ENCODE peak calls at places on chromosome 15, in six cellular contexts. N is MM.1S; O is stomach; D is cardiac muscle cell; Q is breast epithelium; U is CD8-positive, alpha-beta memory T cell. R is an unnamed sample. For H3K9me3, the result is how much of the 10 kb centered on the place peaks cover.

GRCh38 chr15:100002787-100003536 is 269.7 kb upstream of the LYSMD4 start:
- DNase-seq in N (no peak), O (no peak), D (no peak), Q (no peak), U (no peak), R (no peak)

GRCh38 chr15:66461917-66462316 is 35.6 kb downstream of the SNAPC5 start:
- DNase-seq in N (no peak), O (no peak), D (no peak), Q (no peak), U (no peak), R (no peak)

GRCh38 chr15:52805351-52806283 is 15.5 kb upstream of the ONECUT1 start:
- DNase-seq in N (no peak), O (no peak), D (no peak), Q (no peak), U (no peak), R (no peak)

GRCh38 chr15:48579945-48580671 is 65.4 kb downstream of the FBN1 start:
- DNase-seq in N (no peak), O (no peak), D (no peak), Q (no peak), U (no peak), R (no peak)

GRCh38 chr15:50828610-50829206 is 63.2 kb upstream of the SPPL2A start:
- DNase-seq in N (no peak), O (no peak), D (no peak), Q (no peak), U (no peak), R (no peak)

GRCh38 chr15:88834211-88834812 is 31.1 kb downstream of the ACAN start:
- DNase-seq in N (peak), O (peak), D (peak), Q (no peak), U (peak), R (no peak)

GRCh38 chr15:70215951-70216350 is 118.2 kb upstream of the TLE3 start:
- DNase-seq in N (no peak), O (no peak), D (no peak), Q (no peak), U (no peak), R (no peak)

GRCh38 chr15:60077581-60078359 is 73.7 kb downstream of the FOXB1 start:
- DNase-seq in N (no peak), O (no peak), D (no peak), Q (no peak), U (no peak), R (no peak)

GRCh38 chr15:34815836-34816235 is 20.5 kb upstream of the ACTC1 start:
- DNase-seq in N (no peak), O (no peak), D (no peak), Q (no peak), U (no peak), R (no peak)

GRCh38 chr15:29612096-29612495 is 210.2 kb downstream of the TJP1 start:
- DNase-seq in N (no peak), O (no peak), D (no peak), Q (no peak), U (no peak), R (no peak)

GRCh38 chr15:81292516-81293001 is 31.4 kb downstream of the STARD5 start:
- DNase-seq in N (no peak), O (no peak), D (no peak), Q (no peak), U (peak), R (peak)

GRCh38 chr15:86009727-86010126 is 69.9 kb upstream of the AGBL1 start:
- DNase-seq in N (no peak), O (no peak), D (no peak), Q (no peak), U (no peak), R (no peak)

GRCh38 chr15:55799287-55800212 is 56.6 kb upstream of the PRTG start:
- DNase-seq in N (no peak), O (peak), D (peak), Q (no peak), U (no peak), R (no peak)

GRCh38 chr15:78012643-78013077 is 64.9 kb downstream of the TBC1D2B start:
- DNase-seq in N (no peak), O (peak), D (no peak), Q (no peak), U (no peak), R (no peak)

GRCh38 chr15:40756938-40757337 is 1.9 kb upstream of the RMDN3 start:
- DNase-seq in N (no peak), O (no peak), D (no peak), Q (no peak), U (no peak), R (no peak)

GRCh38 chr15:67322481-67322880 is 67.9 kb downstream of the IQCH start:
- DNase-seq in N (no peak), O (no peak), D (no peak), Q (no peak), U (no peak), R (no peak)

GRCh38 chr15:51726302-51727073 is 11.0 kb downstream of the LYSMD2 start:
- DNase-seq in N (no peak), O (no peak), D (peak), Q (no peak), U (no peak), R (no peak)

GRCh38 chr15:63474810-63475316 is 29.5 kb upstream of the USP3 start:
- DNase-seq in N (peak), O (peak), D (no peak), Q (no peak), U (no peak), R (no peak)

DNA sequence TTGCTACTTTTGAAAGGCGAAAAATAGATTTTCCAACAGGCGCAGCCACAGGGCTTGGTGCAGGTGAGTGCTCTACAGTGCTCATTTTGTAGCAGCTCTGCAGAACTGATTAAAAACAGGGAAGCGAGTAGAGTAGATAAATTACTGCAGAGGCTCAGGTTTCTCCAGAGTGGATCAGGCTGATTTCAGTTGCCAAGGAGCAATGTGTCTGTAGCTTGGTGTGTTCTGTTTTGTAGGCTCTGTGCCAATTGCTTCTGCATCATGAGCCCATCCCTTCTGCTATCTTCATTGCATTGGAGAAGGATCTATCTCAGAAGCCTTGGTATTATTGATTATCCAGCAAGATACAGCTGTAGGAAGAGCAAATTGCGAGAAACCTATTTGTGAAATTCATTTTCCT is 432.2 kb upstream of the ATP10A start:
- DNase-seq in N (no peak), O (no peak), D (peak), Q (no peak), U (no peak), R (no peak)
- H3K9me3 ChIP-seq in N (under half), O (under half), D (under half), Q (under half), U (under half), R (under half)

GRCh38 chr15:46452297-46452820 is 817.5 kb downstream of the SQOR start:
- DNase-seq in N (no peak), O (no peak), D (no peak), Q (no peak), U (no peak), R (no peak)
- H3K9me3 ChIP-seq in N (under half), O (under half), D (under half), Q (under half), U (under half), R (under half)

GRCh38 chr15:74200394-74200793 is 2.2 kb downstream of the STRA6 start:
- DNase-seq in N (no peak), O (no peak), D (no peak), Q (peak), U (no peak), R (no peak)
- H3K9me3 ChIP-seq in N (under half), O (under half), D (under half), Q (under half), U (under half), R (under half)

GRCh38 chr15:46411900-46412299 is 777.1 kb downstream of the SQOR start:
- DNase-seq in N (no peak), O (no peak), D (no peak), Q (no peak), U (no peak), R (no peak)

GRCh38 chr15:46413799-46414198 is 779.0 kb downstream of the SQOR start:
- DNase-seq in N (no peak), O (no peak), D (no peak), Q (no peak), U (no peak), R (no peak)

GRCh38 chr15:46408312-46408711 is 773.5 kb downstream of the SQOR start:
- DNase-seq in N (no peak), O (no peak), D (no peak), Q (no peak), U (no peak), R (no peak)

GRCh38 chr15:46409879-46410278 is 775.0 kb downstream of the SQOR start:
- DNase-seq in N (no peak), O (no peak), D (no peak), Q (no peak), U (no peak), R (no peak)

GRCh38 chr15:46410681-46411080 is 775.9 kb downstream of the SQOR start:
- DNase-seq in N (no peak), O (no peak), D (no peak), Q (no peak), U (no peak), R (no peak)
- H3K9me3 ChIP-seq in N (under half), O (under half), D (under half), Q (under half), U (under half), R (under half)